ENCODE peak calls at places on chromosomes 13 and 19, in four cellular contexts. R, D, Q and W are unnamed samples.

GRCh38 chr13:76884167-76884566 is 2.0 kb downstream of the KCTD12 start:
- DNase-seq in D (no peak), Q (no peak), R (no peak), W (peak; percentile 28)

GRCh38 chr19:55451522-55452380 is 8.7 kb upstream of the SHISA7 start:
- DNase-seq in D (no peak), Q (no peak), R (no peak), W (peak; percentile 76)

GRCh38 chr19:52099497-52100138 is 4.1 kb upstream of the ZNF841 start:
- DNase-seq in R (no peak), D (no peak), Q (no peak), W (no peak)

GRCh38 chr13:106416645-106417044 is 118.8 kb downstream of the EFNB2 start:
- DNase-seq in D (no peak), R (no peak), Q (no peak), W (no peak)

GRCh38 chr19:35533822-35534521 is 716 bp downstream of the GAPDHS start:
- DNase-seq in Q (no peak), D (peak; percentile 52), R (peak; percentile 48), W (peak; percentile 64)

GRCh38 chr19:14091086-14091884 is 734 bp upstream of the SAMD1 start:
- DNase-seq in R (peak; percentile 51), Q (peak; percentile 93), D (peak; percentile 62), W (peak; percentile 76)

GRCh38 chr19:21848706-21849105 is 12.7 kb upstream of the ZNF43 start:
- DNase-seq in R (no peak), D (no peak), Q (no peak), W (no peak)

GRCh38 chr13:74110053-74110452 is 24.2 kb downstream of the KLF12 start:
- DNase-seq in Q (no peak), D (no peak), R (no peak), W (no peak)

GRCh38 chr19:18379803-18380747 is 5.9 kb upstream of the GDF15 start:
- DNase-seq in Q (peak; percentile 94), D (no peak), R (no peak), W (no peak)

GRCh38 chr19:31181535-31181934 is 167.7 kb downstream of the TSHZ3 start:
- DNase-seq in D (no peak), R (no peak), Q (no peak), W (no peak)

GRCh38 chr13:110294146-110294545 is 12.8 kb downstream of the COL4A1 start:
- DNase-seq in Q (no peak), D (no peak), R (no peak), W (no peak)

GRCh38 chr19:610801-611505 is 21.3 kb downstream of the HCN2 start:
- DNase-seq in Q (no peak), R (peak; percentile 74), D (peak; percentile 69), W (no peak)

GRCh38 chr19:19170053-19170945 is at the start of gene MEF2B:
- DNase-seq in Q (peak; percentile 90), D (peak; percentile 74), R (peak; percentile 86), W (peak; percentile 90)

GRCh38 chr19:29517946-29518345 is 7.8 kb upstream of the VSTM2B start:
- DNase-seq in Q (peak; percentile 37), D (no peak), R (no peak), W (no peak)

GRCh38 chr13:51861728-51862300 is at the start of gene CCDC70:
- DNase-seq in D (no peak), R (no peak), Q (no peak), W (no peak)

GRCh38 chr13:66665991-66666390 is 564.1 kb downstream of the PCDH9 start:
- DNase-seq in Q (no peak), D (no peak), R (no peak), W (no peak)

GRCh38 chr13:61370520-61370919 is 45.1 kb downstream of the PCDH20 start:
- DNase-seq in Q (no peak), R (no peak), D (no peak), W (no peak)

GRCh38 chr13:79435549-79435948 is 29.5 kb upstream of the RBM26 start:
- DNase-seq in R (no peak), D (no peak), Q (no peak), W (no peak)

GRCh38 chr19:6999938-7000732 is 21.1 kb downstream of the MBD3L2B start:
- DNase-seq in Q (no peak), D (no peak), R (no peak), W (no peak)

GRCh38 chr19:4678881-4679379 is 8.8 kb upstream of the MYDGF start:
- DNase-seq in Q (no peak), R (no peak), D (no peak), W (no peak)

GRCh38 chr13:22403144-22403543 is 732.3 kb downstream of the FGF9 start:
- DNase-seq in D (no peak), R (no peak), Q (no peak), W (no peak)

GRCh38 chr13:43072394-43072793 is 49.0 kb downstream of the DNAJC15 start:
- DNase-seq in Q (no peak), R (no peak), D (no peak), W (no peak)

GRCh38 chr19:49338691-49339363 is 3.6 kb downstream of the CD37 start:
- DNase-seq in Q (peak; percentile 88), R (no peak), D (no peak), W (peak; percentile 56)

GRCh38 chr13:99465454-99465853 is 35.8 kb upstream of the TM9SF2 start:
- DNase-seq in D (no peak), R (no peak), Q (no peak), W (no peak)

GRCh38 chr19:17348700-17349099 is 11.3 kb downstream of the GTPBP3 start:
- DNase-seq in R (no peak), Q (peak; percentile 92), D (no peak), W (no peak)

GRCh38 chr19:48325265-48325910 is at the start of gene EMP3:
- DNase-seq in R (peak; percentile 92), D (peak; percentile 88), Q (peak; percentile 94), W (peak; percentile 87)

GRCh38 chr13:31046711-31047279 is 114.3 kb downstream of the TEX26 start:
- DNase-seq in Q (no peak), D (no peak), R (no peak), W (no peak)

GRCh38 chr13:36530050-36530789 is 97.9 kb downstream of the CCNA1 start:
- DNase-seq in Q (no peak), D (no peak), R (no peak), W (no peak)

GRCh38 chr13:71864094-71864980 is 2.7 kb downstream of the DACH1 start:
- DNase-seq in R (peak; percentile 36), Q (peak; percentile 73), D (peak; percentile 10), W (peak; percentile 26)

GRCh38 chr13:25375727-25376358 is 4.1 kb downstream of the ATP8A2 start:
- DNase-seq in Q (no peak), D (peak; percentile 27), R (peak; percentile 54), W (peak; percentile 52)

GRCh38 chr19:35363001-35363590 is 4.8 kb downstream of the FFAR3 start:
- DNase-seq in Q (no peak), D (no peak), R (no peak), W (no peak)

GRCh38 chr13:25727250-25727649 is 324.6 kb downstream of the SHISA2 start:
- DNase-seq in R (no peak), Q (no peak), D (no peak), W (no peak)

GRCh38 chr19:53466726-53467125 is 807 bp upstream of the ZNF813 start:
- DNase-seq in D (no peak), R (no peak), Q (no peak), W (no peak)

GRCh38 chr13:31767175-31767900 is 28.0 kb downstream of the RXFP2 start:
- DNase-seq in D (no peak), Q (no peak), R (no peak), W (no peak)

GRCh38 chr13:25732146-25732865 is 319.5 kb downstream of the SHISA2 start:
- DNase-seq in Q (no peak), R (no peak), D (no peak), W (no peak)